ENCODE peak calls at places on chromosomes 6 and 20, in eight cellular contexts. M, K, G, V, N, T, L and W are unnamed samples.

GRCh38 chr6:118864330-118865166 is 29.4 kb upstream of the ASF1A start:
- DNase-seq in T (peak; percentile 6), V (no peak), L (peak; percentile 12), G (no peak), K (no peak), N (peak; percentile 10), M (peak; percentile 31), W (no peak)

GRCh38 chr6:69953491-69953890 is 87.1 kb downstream of the COL19A1 start:
- DNase-seq in M (no peak), K (no peak), V (no peak), L (no peak), N (no peak), T (no peak), G (no peak), W (no peak)

GRCh38 chr6:34285571-34285970 is 36.8 kb upstream of the SMIM29 start:
- DNase-seq in K (no peak), G (no peak), T (no peak), N (no peak), V (no peak), L (no peak), M (peak; percentile 22), W (no peak)

GRCh38 chr20:36745234-36745926 is 510 bp downstream of the NDRG3 start:
- DNase-seq in N (no peak), G (no peak), K (peak; percentile 8), M (peak; percentile 16), V (no peak), T (no peak), L (peak; percentile 2), W (no peak)

GRCh38 chr20:57134804-57135203 is 131.6 kb downstream of the BMP7 start:
- DNase-seq in T (no peak), N (no peak), K (no peak), M (no peak), L (no peak), G (no peak), V (peak; percentile 35), W (no peak)

GRCh38 chr20:382291-383115 is 1.9 kb downstream of the TRIB3 start:
- DNase-seq in N (no peak), V (peak; percentile 82), T (no peak), M (no peak), G (no peak), L (no peak), K (peak; percentile 70), W (no peak)

GRCh38 chr6:150267686-150268561 is 100.9 kb upstream of the IYD start:
- DNase-seq in M (peak; percentile 58), V (no peak), N (peak; percentile 74), K (peak; percentile 96), L (no peak), G (no peak), T (peak; percentile 83), W (peak; percentile 85)

GRCh38 chr20:56722042-56722441 is 92.9 kb downstream of the TFAP2C start:
- DNase-seq in T (no peak), L (peak; percentile 81), M (no peak), K (no peak), N (no peak), G (no peak), V (no peak), W (no peak)

GRCh38 chr6:8943073-8943472 is 507.7 kb upstream of the SLC35B3 start:
- DNase-seq in V (no peak), K (no peak), G (no peak), M (no peak), T (no peak), N (no peak), L (no peak), W (no peak)

GRCh38 chr20:45798935-45799642 is 7.3 kb downstream of the DNTTIP1 start:
- DNase-seq in L (peak; percentile 74), K (peak; percentile 67), N (peak; percentile 66), G (peak; percentile 49), T (peak; percentile 78), M (peak; percentile 75), V (no peak), W (no peak)

GRCh38 chr6:50815436-50816114 is 3.1 kb upstream of the TFAP2B start:
- DNase-seq in V (no peak), L (no peak), N (peak; percentile 33), K (peak; percentile 22), M (peak; percentile 50), G (no peak), T (peak; percentile 46), W (no peak)

GRCh38 chr6:148836751-148837150 is 89.9 kb downstream of the UST start:
- DNase-seq in G (no peak), N (no peak), V (no peak), K (no peak), T (no peak), M (no peak), L (no peak), W (no peak)

GRCh38 chr6:11275598-11275997 is 43.1 kb upstream of the NEDD9 start:
- DNase-seq in T (no peak), G (peak; percentile 27), N (no peak), K (no peak), M (no peak), V (no peak), L (peak; percentile 36), W (no peak)

GRCh38 chr6:168104636-168105035 is 25.6 kb upstream of the FRMD1 start:
- DNase-seq in N (no peak), M (no peak), G (no peak), K (no peak), L (no peak), V (peak; percentile 55), T (no peak), W (no peak)

DNA sequence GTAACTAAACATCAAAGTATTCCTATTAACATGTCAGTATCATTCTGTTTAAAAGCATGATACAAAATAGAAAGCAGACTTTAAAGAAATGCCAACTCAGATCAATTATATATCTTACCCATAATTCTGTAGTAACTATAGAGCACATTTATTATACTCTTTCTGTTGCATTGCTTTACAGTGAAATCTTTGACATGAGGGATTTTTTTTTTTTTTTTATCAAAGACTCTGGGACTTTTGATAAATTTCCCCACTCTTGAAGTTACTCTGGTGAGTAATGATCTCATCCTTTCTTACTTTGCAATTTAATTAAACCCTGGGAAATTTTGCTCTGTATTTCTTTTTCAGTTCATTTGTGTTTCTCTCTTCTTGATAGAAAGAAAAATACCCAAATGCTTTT is 17.4 kb downstream of the ADGRF4 start:
- DNase-seq in T (no peak), M (no peak), V (no peak), G (no peak), N (no peak), L (no peak), K (no peak), W (no peak)
- H3K4me3 ChIP-seq in T (no peak overlapping the region), M (no peak overlapping the region), V (no peak overlapping the region), G (no peak overlapping the region), N (no peak overlapping the region), L (no peak overlapping the region), K (no peak overlapping the region), W (no peak overlapping the region)

GRCh38 chr6:144064831-144065668 is 30.3 kb downstream of the SF3B5 start:
- DNase-seq in M (peak; percentile 6), T (peak; percentile 20), K (no peak), L (no peak), N (no peak), G (no peak), V (peak; percentile 76), W (no peak)
- H3K4me3 ChIP-seq in M (peak overlapping the region; percentile 58), T (peak overlapping the region; percentile 52), K (peak overlapping the region; percentile 50), L (peak overlapping the region; percentile 79), N (peak overlapping the region; percentile 57), G (peak overlapping the region; percentile 88), V (peak overlapping the region; percentile 55), W (peak overlapping the region; percentile 62)

GRCh38 chr20:32588040-32588439 is 2.9 kb upstream of the NOL4L start:
- DNase-seq in G (no peak), K (no peak), N (no peak), V (no peak), T (no peak), L (no peak), M (no peak), W (no peak)

GRCh38 chr20:32585011-32585518 is at the start of gene NOL4L:
- DNase-seq in M (peak; percentile 44), V (peak; percentile 85), L (peak; percentile 29), K (peak; percentile 46), G (peak; percentile 25), N (no peak), T (peak; percentile 61), W (no peak)

GRCh38 chr20:32583581-32584045 is 1.5 kb downstream of the NOL4L start:
- DNase-seq in N (no peak), T (no peak), M (no peak), K (no peak), G (no peak), L (no peak), V (no peak), W (no peak)

GRCh38 chr20:32586291-32586690 is 1.2 kb upstream of the NOL4L start:
- DNase-seq in L (no peak), G (no peak), M (no peak), V (no peak), T (no peak), K (no peak), N (no peak), W (no peak)

DNA sequence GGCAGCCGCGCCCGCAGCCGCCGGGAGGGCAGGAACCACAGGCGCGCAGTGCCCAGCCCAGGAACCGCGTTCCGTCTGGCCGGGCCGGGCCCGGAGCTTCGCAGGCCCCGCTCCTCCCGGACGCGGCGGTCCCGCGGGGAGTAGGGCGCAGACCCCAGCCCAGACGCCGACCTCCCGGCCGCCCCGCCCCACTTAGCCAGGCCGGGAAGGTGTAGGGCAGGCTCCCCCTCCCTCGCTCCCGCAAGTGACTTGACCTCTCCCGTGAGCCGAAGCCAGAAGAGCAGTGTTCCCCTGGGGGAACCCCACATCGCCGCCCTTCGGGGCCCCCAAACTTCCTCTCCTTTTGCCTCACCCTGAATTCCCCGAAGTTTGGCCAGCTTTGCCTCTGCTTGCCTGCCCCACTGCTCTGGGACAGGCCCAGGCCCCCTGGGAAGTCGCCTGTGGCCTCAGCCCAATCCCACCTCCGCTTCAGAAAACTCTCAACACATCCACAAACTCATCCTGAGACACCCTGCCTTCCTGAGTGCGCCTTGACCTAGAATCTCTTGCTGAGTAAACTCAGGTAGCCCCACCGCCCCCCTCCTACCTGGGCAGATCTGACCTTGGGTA is 490 bp upstream of the NOL4L start:
- DNase-seq in L (no peak), M (no peak), K (no peak), V (no peak), N (no peak), G (peak; percentile 15), T (no peak), W (no peak)
- H3K4me3 ChIP-seq in L (peak overlapping the region; percentile 75), M (peak overlapping the region; percentile 82), K (no peak overlapping the region), V (peak overlapping the region; percentile 5), N (no peak overlapping the region), G (no peak overlapping the region), T (no peak overlapping the region), W (no peak overlapping the region)

DNA sequence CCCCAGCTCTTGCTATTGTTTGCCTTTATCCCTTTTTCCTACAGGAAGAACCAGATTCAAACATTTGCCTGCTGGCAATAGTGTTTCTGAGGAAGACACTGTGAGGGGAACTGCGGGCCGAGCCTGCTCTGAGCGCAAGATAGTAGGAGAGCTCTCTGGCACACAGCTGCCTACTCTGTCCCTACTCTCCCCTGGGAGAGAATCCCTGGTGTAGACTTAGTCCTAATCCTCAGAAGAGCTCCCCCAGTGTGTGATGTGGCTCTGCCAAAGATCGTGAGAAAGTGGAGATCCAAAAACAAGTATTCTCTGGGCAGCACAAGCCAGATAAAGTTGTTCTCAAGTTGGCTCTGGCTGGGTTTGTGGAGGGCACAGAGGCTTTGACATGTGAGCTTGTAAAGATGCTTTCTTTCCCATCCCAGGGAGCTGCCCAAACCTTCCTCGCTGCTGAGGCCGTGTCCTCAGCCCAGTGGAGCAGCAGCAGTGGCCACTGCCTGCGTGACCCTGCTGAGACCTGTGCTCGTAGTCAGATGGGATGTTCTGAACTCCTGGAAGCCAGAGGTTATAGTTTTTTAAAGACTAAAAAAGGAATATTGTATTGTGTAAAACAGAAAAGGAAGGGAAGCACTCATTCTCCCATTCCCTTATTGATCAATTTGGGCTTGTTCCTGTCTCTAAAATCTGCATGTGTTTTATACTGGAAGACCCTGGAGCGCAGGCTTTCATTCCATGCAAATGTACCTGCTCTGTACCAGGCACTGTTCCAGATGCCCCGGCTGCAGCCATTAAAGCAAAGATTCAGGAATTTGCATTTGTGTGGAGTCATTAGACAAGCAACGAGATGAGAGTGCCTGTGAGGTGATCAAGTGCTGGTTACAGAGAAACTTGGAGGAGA is 30.7 kb downstream of the PNLDC1 start:
- DNase-seq in L (no peak), T (no peak), G (no peak), K (no peak), N (no peak), V (no peak), M (no peak), W (no peak)
- H3K4me3 ChIP-seq in L (no peak overlapping the region), T (no peak overlapping the region), G (no peak overlapping the region), K (no peak overlapping the region), N (no peak overlapping the region), V (no peak overlapping the region), M (no peak overlapping the region), W (no peak overlapping the region)